ENCODE peak calls at places on chromosomes 11 and 22, in five cellular contexts. One of them, this sample, is unnamed.
A peak's percentile ranks its signal among the peaks of the same experiment; 100 is the strongest.

GRCh38 chr22:49181431-49181830 is 646.2 kb downstream of the BRD1 start:
- DNase-seq in stomach: no peak
- DNase-seq in adrenal gland: no peak
- DNase-seq in IMR-90: no peak
- DNase-seq in body of pancreas: no peak
- DNase-seq in this sample: no peak

GRCh38 chr22:49942565-49943404 is 17.8 kb upstream of the PIM3 start:
- DNase-seq in adrenal gland: no peak
- DNase-seq in body of pancreas: no peak
- DNase-seq in stomach: no peak
- DNase-seq in IMR-90: no peak
- DNase-seq in this sample: no peak

GRCh38 chr11:69171476-69171875 is 15.7 kb downstream of the SMIM38 start:
- DNase-seq in stomach: no peak
- DNase-seq in adrenal gland: no peak
- DNase-seq in IMR-90: no peak
- DNase-seq in body of pancreas: no peak
- DNase-seq in this sample: no peak

GRCh38 chr11:2578006-2578933 is 121.5 kb downstream of the KCNQ1OT1 start:
- DNase-seq in IMR-90: no peak
- DNase-seq in stomach: peak; percentile 44
- DNase-seq in adrenal gland: peak; percentile 34
- DNase-seq in body of pancreas: no peak
- DNase-seq in this sample: peak; percentile 46

GRCh38 chr11:15742626-15743243 is 613.6 kb downstream of the SOX6 start:
- DNase-seq in body of pancreas: no peak
- DNase-seq in IMR-90: peak; percentile 50
- DNase-seq in stomach: no peak
- DNase-seq in adrenal gland: peak; percentile 51
- DNase-seq in this sample: no peak

GRCh38 chr11:122097419-122098001 is 18.5 kb downstream of the BLID start:
- DNase-seq in adrenal gland: no peak
- DNase-seq in stomach: no peak
- DNase-seq in body of pancreas: no peak
- DNase-seq in IMR-90: peak; percentile 47
- DNase-seq in this sample: no peak

GRCh38 chr22:17114958-17115235 is 6.3 kb downstream of the TMEM121B start:
- DNase-seq in adrenal gland: no peak
- DNase-seq in IMR-90: no peak
- DNase-seq in stomach: no peak
- DNase-seq in body of pancreas: no peak
- DNase-seq in this sample: no peak

GRCh38 chr11:134659882-134660281 is 247.8 kb upstream of the B3GAT1 start:
- DNase-seq in adrenal gland: no peak
- DNase-seq in stomach: peak; percentile 9
- DNase-seq in IMR-90: no peak
- DNase-seq in body of pancreas: no peak
- DNase-seq in this sample: no peak

GRCh38 chr11:119432484-119433368 is 9.8 kb upstream of the THY1 start:
- DNase-seq in adrenal gland: peak; percentile 42
- DNase-seq in IMR-90: peak; percentile 77
- DNase-seq in stomach: no peak
- DNase-seq in body of pancreas: peak; percentile 41
- DNase-seq in this sample: no peak

GRCh38 chr11:114060402-114061052 is 1.0 kb downstream of the ZBTB16 start:
- DNase-seq in body of pancreas: no peak
- DNase-seq in IMR-90: no peak
- DNase-seq in adrenal gland: peak; percentile 50
- DNase-seq in stomach: peak; percentile 45
- DNase-seq in this sample: no peak

GRCh38 chr11:78397398-78397797 is 20.2 kb downstream of the GAB2 start:
- DNase-seq in adrenal gland: no peak
- DNase-seq in body of pancreas: no peak
- DNase-seq in IMR-90: no peak
- DNase-seq in stomach: no peak
- DNase-seq in this sample: no peak

GRCh38 chr11:40183073-40184064 is 1276.1 kb downstream of the LRRC4C start:
- DNase-seq in body of pancreas: no peak
- DNase-seq in adrenal gland: no peak
- DNase-seq in IMR-90: no peak
- DNase-seq in stomach: no peak
- DNase-seq in this sample: no peak

GRCh38 chr11:13207665-13208594 is 69.7 kb upstream of the BMAL1 start:
- DNase-seq in adrenal gland: peak; percentile 42
- DNase-seq in stomach: no peak
- DNase-seq in body of pancreas: peak; percentile 36
- DNase-seq in IMR-90: peak; percentile 84
- DNase-seq in this sample: no peak

GRCh38 chr22:19805821-19806212 is 45.2 kb downstream of the TBX1 start:
- DNase-seq in IMR-90: no peak
- DNase-seq in stomach: no peak
- DNase-seq in adrenal gland: no peak
- DNase-seq in body of pancreas: no peak
- DNase-seq in this sample: peak; percentile 27

GRCh38 chr22:19994851-19995610 is 21.6 kb downstream of the ARVCF start:
- DNase-seq in stomach: no peak
- DNase-seq in adrenal gland: no peak
- DNase-seq in IMR-90: peak; percentile 29
- DNase-seq in body of pancreas: no peak
- DNase-seq in this sample: no peak

GRCh38 chr11:123653997-123654565 is 343 bp downstream of the SCN3B start:
- DNase-seq in stomach: peak; percentile 32
- DNase-seq in adrenal gland: peak; percentile 46
- DNase-seq in body of pancreas: peak; percentile 38
- DNase-seq in IMR-90: peak; percentile 34
- DNase-seq in this sample: no peak

GRCh38 chr11:75140269-75141138 is 10.4 kb upstream of the SLCO2B1 start:
- DNase-seq in body of pancreas: peak; percentile 65
- DNase-seq in stomach: peak; percentile 75
- DNase-seq in adrenal gland: peak; percentile 74
- DNase-seq in IMR-90: peak; percentile 11
- DNase-seq in this sample: peak; percentile 77

GRCh38 chr11:109071712-109072524 is 350.1 kb upstream of the C11orf87 start:
- DNase-seq in body of pancreas: peak; percentile 30
- DNase-seq in stomach: no peak
- DNase-seq in adrenal gland: peak; percentile 67
- DNase-seq in IMR-90: peak; percentile 46
- DNase-seq in this sample: no peak

GRCh38 chr11:68341557-68342458 is 29.4 kb downstream of the LRP5 start:
- DNase-seq in stomach: no peak
- DNase-seq in body of pancreas: no peak
- DNase-seq in adrenal gland: no peak
- DNase-seq in IMR-90: no peak
- DNase-seq in this sample: no peak

GRCh38 chr11:47269829-47270305 is at the start of gene MADD:
- DNase-seq in IMR-90: peak; percentile 78
- DNase-seq in stomach: peak; percentile 89
- DNase-seq in body of pancreas: peak; percentile 89
- DNase-seq in adrenal gland: peak; percentile 85
- DNase-seq in this sample: peak; percentile 92

GRCh38 chr11:61129608-61130523 is 27.6 kb downstream of the CD5 start:
- DNase-seq in body of pancreas: peak; percentile 92
- DNase-seq in IMR-90: peak; percentile 93
- DNase-seq in stomach: peak; percentile 94
- DNase-seq in adrenal gland: peak; percentile 94
- DNase-seq in this sample: peak; percentile 91
- H3K27ac ChIP-seq in body of pancreas: peak overlapping the region; percentile 64
- H3K27ac ChIP-seq in IMR-90: peak overlapping the region; percentile 18
- H3K27ac ChIP-seq in stomach: peak overlapping the region; percentile 68
- H3K27ac ChIP-seq in adrenal gland: peak overlapping the region; percentile 63
- H3K27ac ChIP-seq in this sample: peak overlapping the region; percentile 4

DNA sequence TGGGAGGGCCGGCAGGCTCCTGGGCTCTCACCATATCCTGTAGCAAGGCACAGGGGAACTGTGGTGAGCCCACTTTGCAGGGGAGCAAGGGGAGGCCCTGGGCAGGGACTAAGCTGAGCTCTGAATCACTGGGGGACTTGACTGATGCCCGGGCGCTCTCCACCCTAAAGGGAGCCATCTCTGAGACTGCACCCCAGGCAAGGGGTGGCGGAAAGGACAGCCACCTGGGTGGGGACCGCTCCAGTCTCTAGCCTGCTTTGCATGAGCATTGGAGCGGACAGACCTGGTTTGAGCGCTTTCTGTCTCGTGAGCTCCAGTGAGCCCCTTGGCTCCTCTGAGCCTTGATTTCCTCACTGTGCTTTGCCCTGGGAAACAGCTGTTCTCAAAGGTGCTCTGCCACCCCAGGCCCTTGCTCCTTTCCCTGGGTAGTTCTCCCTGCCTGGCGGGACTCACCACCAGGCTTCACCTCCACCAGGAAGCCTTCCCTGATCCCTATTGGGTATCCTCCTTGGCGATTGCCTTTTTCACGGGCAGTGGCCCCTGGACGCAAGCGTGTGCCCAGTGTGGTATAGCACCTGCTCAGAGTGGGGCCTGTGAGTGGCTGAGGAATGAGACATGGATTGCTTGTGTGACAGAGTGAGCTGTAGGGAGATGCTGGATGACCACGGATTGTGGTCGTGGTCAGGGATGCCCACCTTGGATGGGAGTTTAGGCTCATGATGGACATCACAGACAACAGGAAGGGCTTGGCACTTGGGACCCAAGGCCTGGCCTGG is 24.4 kb downstream of the PARVG start:
- DNase-seq in adrenal gland: no peak
- DNase-seq in stomach: no peak
- DNase-seq in body of pancreas: no peak
- DNase-seq in IMR-90: no peak
- DNase-seq in this sample: peak; percentile 38
- TF ChIP-seq CTCF in adrenal gland: no peak
- TF ChIP-seq CTCF in stomach: no peak
- TF ChIP-seq CTCF in body of pancreas: no peak
- TF ChIP-seq CTCF in IMR-90: no peak
- TF ChIP-seq CTCF in this sample: no peak

GRCh38 chr11:18324381-18324780 is 2.0 kb downstream of the GTF2H1 start:
- DNase-seq in adrenal gland: no peak
- DNase-seq in IMR-90: no peak
- DNase-seq in body of pancreas: no peak
- DNase-seq in stomach: no peak
- DNase-seq in this sample: no peak

GRCh38 chr11:18321622-18321990 is 334 bp downstream of the HPS5 start:
- DNase-seq in IMR-90: no peak
- DNase-seq in stomach: no peak
- DNase-seq in body of pancreas: no peak
- DNase-seq in adrenal gland: no peak
- DNase-seq in this sample: no peak

GRCh38 chr11:18322818-18323570 is 627 bp downstream of the GTF2H1 start:
- DNase-seq in IMR-90: no peak
- DNase-seq in body of pancreas: no peak
- DNase-seq in adrenal gland: no peak
- DNase-seq in stomach: no peak
- DNase-seq in this sample: no peak

GRCh38 chr11:18319914-18320313 is 2.0 kb downstream of the HPS5 start:
- DNase-seq in body of pancreas: no peak
- DNase-seq in IMR-90: no peak
- DNase-seq in stomach: no peak
- DNase-seq in adrenal gland: no peak
- DNase-seq in this sample: no peak

DNA sequence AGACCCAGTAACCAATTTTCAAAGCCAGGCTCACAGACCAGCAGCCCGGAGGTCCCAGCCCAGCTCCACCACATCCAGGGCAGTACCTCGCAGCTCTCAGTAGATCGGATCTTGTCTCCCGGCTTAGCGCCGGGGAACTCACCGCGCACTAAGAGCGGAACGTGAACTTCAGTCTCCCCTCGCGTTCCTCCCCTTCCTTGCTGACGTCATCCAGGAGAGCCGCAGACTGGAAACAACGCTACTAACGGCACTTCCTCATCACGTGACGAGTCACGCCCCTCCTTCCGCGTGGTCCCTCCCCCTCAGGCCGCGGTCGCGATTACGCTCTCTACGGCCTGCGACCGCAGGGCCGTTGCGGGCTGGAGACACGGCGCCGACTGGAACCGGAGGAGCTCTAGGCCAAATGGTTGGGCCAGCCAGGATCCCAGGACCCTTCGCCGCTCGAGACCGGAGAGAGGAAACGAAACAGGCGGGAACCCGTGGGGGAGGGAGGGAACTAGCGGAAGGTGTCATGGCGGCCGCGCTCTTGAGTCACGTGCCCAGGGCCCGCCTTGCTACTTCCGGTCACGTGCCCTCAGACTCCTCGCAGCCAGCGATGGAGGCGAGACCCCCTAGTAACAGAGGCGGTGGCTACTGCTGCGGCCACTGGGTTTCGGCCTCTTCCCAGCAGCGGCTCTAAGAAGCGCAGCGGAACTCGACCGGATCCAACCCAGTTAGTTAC is at the start of the genes GTF2H1 and HPS5:
- DNase-seq in IMR-90: peak; percentile 99
- DNase-seq in adrenal gland: peak; percentile 98
- DNase-seq in stomach: peak; percentile 96
- DNase-seq in body of pancreas: peak; percentile 98
- DNase-seq in this sample: peak; percentile 96
- TF ChIP-seq POLR2A in IMR-90: peak; percentile 97
- TF ChIP-seq POLR2A in adrenal gland: peak; percentile 90
- TF ChIP-seq POLR2A in stomach: no peak
- TF ChIP-seq POLR2A in body of pancreas: peak; percentile 94
- TF ChIP-seq POLR2A in this sample: peak; percentile 99

GRCh38 chr11:18108254-18108653 is 2.4 kb upstream of the SAAL1 start:
- DNase-seq in body of pancreas: no peak
- DNase-seq in adrenal gland: no peak
- DNase-seq in IMR-90: no peak
- DNase-seq in stomach: no peak
- DNase-seq in this sample: no peak

GRCh38 chr11:18105086-18105801 is 638 bp downstream of the SAAL1 start:
- DNase-seq in body of pancreas: no peak
- DNase-seq in stomach: no peak
- DNase-seq in adrenal gland: no peak
- DNase-seq in IMR-90: no peak
- DNase-seq in this sample: no peak

GRCh38 chr11:18106688-18107087 is 806 bp upstream of the SAAL1 start:
- DNase-seq in body of pancreas: no peak
- DNase-seq in IMR-90: peak; percentile 65
- DNase-seq in stomach: no peak
- DNase-seq in adrenal gland: no peak
- DNase-seq in this sample: no peak

GRCh38 chr11:18100926-18101656 is 4.8 kb downstream of the SAAL1 start:
- DNase-seq in body of pancreas: no peak
- DNase-seq in IMR-90: no peak
- DNase-seq in stomach: no peak
- DNase-seq in adrenal gland: no peak
- DNase-seq in this sample: no peak

DNA sequence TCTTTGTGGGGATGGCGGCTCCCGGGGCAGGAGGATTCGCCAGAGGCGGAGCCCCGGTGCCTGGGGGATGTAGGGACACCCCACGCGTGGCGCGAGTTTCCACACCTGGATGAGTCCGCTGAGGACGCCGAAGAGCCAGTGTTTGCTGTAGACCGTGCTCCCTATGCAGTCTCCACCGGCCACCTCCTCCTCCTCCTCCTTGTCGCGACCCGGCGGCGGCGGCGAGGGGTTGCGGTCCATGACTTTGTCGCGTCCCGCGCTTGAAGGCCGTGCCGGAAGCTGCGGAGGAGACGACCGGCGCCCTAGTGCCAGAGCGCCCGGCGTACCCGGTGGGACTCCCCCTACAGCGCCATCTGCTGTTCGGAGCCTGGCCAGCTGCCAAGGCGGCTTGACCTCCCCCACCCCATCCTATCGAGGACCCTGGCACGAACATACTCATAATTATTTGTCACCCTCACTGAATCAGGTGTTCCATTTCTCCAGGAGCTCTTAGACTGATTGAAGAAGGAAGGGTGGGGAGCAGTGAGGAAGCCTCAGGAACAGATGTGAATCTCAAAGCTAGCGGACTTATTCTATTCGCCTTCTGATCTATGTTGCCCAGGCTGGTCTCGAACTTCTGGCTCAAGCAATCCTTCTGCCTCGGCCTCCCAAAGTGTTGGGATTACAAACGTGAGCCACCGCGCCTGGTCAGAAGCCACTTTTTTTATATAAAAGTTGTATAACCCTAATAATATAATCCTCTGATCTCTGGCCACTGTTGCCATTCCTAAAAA is at the start of gene SAAL1:
- DNase-seq in body of pancreas: peak; percentile 84
- DNase-seq in adrenal gland: peak; percentile 85
- DNase-seq in stomach: peak; percentile 88
- DNase-seq in IMR-90: peak; percentile 67
- DNase-seq in this sample: peak; percentile 89
- H3K27ac ChIP-seq in body of pancreas: peak within 1 kb of the TSS; percentile 59
- H3K27ac ChIP-seq in adrenal gland: no peak within 1 kb of the TSS
- H3K27ac ChIP-seq in stomach: peak within 1 kb of the TSS; percentile 44
- H3K27ac ChIP-seq in IMR-90: peak within 1 kb of the TSS; percentile 58
- H3K27ac ChIP-seq in this sample: no peak within 1 kb of the TSS

This sample was measured in right lobe of liver.